ENCODE peak calls at places on chromosomes 11 and 22, in eight cellular contexts. U, R, D, I, W, A, B and M are unnamed samples.

GRCh38 chr11:108958446-108959123 is 293.7 kb downstream of the DDX10 start:
- DNase-seq in R (no peak), A (no peak), U (no peak), B (peak), D (peak), W (no peak), I (peak), M (no peak)

GRCh38 chr11:67274768-67275605 is 8.7 kb downstream of the GRK2 start:
- DNase-seq in A (no peak), U (no peak), W (no peak), D (no peak), I (no peak), B (no peak), R (peak), M (no peak)

GRCh38 chr11:33135216-33135615 is 26.1 kb downstream of the CSTF3 start:
- DNase-seq in R (no peak), A (no peak), W (no peak), U (no peak), I (no peak), D (peak), B (no peak), M (no peak)

GRCh38 chr11:86726118-86726748 is 53.8 kb upstream of the ME3 start:
- DNase-seq in A (no peak), D (peak), B (no peak), I (peak), W (no peak), R (no peak), U (no peak), M (no peak)

GRCh38 chr11:126400019-126400962 is 44.8 kb downstream of the ST3GAL4 start:
- DNase-seq in D (no peak), U (no peak), A (no peak), W (no peak), I (no peak), R (no peak), B (no peak), M (no peak)

GRCh38 chr11:132263231-132263630 is 892.8 kb downstream of the NTM start:
- DNase-seq in W (no peak), I (no peak), D (no peak), B (no peak), R (no peak), U (no peak), A (no peak), M (no peak)

GRCh38 chr22:20857247-20857643 is 1.4 kb downstream of the PI4KA start:
- DNase-seq in U (no peak), B (no peak), D (no peak), I (no peak), W (no peak), A (no peak), R (no peak), M (no peak)

GRCh38 chr11:96292291-96293010 is 50.5 kb downstream of the MAML2 start:
- DNase-seq in U (no peak), I (no peak), D (no peak), B (no peak), A (no peak), W (no peak), R (no peak), M (no peak)

GRCh38 chr11:91981995-91982394 is 242.6 kb upstream of the FAT3 start:
- DNase-seq in R (no peak), A (no peak), W (no peak), D (peak), B (no peak), I (peak), U (no peak), M (no peak)

GRCh38 chr11:128165572-128165971 is 421.8 kb downstream of the ETS1 start:
- DNase-seq in A (no peak), W (no peak), D (no peak), R (no peak), I (no peak), U (no peak), B (no peak), M (no peak)